ENCODE peak calls at places on chromosome 22, in nine cellular contexts. One of them, this sample, is unnamed.

GRCh38 chr22:28299760-28300159 is 379.9 kb downstream of the TTC28 start:
- DNase-seq in fibroblast of lung: peak; percentile 76
- DNase-seq in GM23338: no peak
- DNase-seq in iPS DF 6.9: no peak
- DNase-seq in neural progenitor cell: no peak
- DNase-seq in AG09309: peak; percentile 16
- DNase-seq in epithelial cell of esophagus: no peak
- DNase-seq in left ventricle myocardium inferior: peak; percentile 15
- DNase-seq in foreskin fibroblast: no peak
- DNase-seq in this sample: no peak

GRCh38 chr22:28314959-28315358 is 364.7 kb downstream of the TTC28 start:
- DNase-seq in fibroblast of lung: no peak
- DNase-seq in GM23338: no peak
- DNase-seq in iPS DF 6.9: no peak
- DNase-seq in neural progenitor cell: no peak
- DNase-seq in AG09309: no peak
- DNase-seq in epithelial cell of esophagus: no peak
- DNase-seq in left ventricle myocardium inferior: no peak
- DNase-seq in foreskin fibroblast: no peak
- DNase-seq in this sample: no peak

GRCh38 chr22:29353860-29354259 is 34.5 kb downstream of the AP1B1 start:
- DNase-seq in fibroblast of lung: no peak
- DNase-seq in GM23338: no peak
- DNase-seq in iPS DF 6.9: no peak
- DNase-seq in neural progenitor cell: no peak
- DNase-seq in AG09309: no peak
- DNase-seq in epithelial cell of esophagus: no peak
- DNase-seq in left ventricle myocardium inferior: no peak
- DNase-seq in foreskin fibroblast: no peak
- DNase-seq in this sample: no peak

GRCh38 chr22:27554106-27554814 is 247.3 kb downstream of the MN1 start:
- DNase-seq in fibroblast of lung: peak; percentile 66
- DNase-seq in GM23338: no peak
- DNase-seq in iPS DF 6.9: no peak
- DNase-seq in neural progenitor cell: peak; percentile 40
- DNase-seq in AG09309: no peak
- DNase-seq in epithelial cell of esophagus: peak; percentile 85
- DNase-seq in left ventricle myocardium inferior: no peak
- DNase-seq in foreskin fibroblast: peak; percentile 24
- DNase-seq in this sample: no peak

GRCh38 chr22:24433001-24433867 is 5.8 kb downstream of the ADORA2A start:
- DNase-seq in fibroblast of lung: no peak
- DNase-seq in GM23338: no peak
- DNase-seq in iPS DF 6.9: no peak
- DNase-seq in neural progenitor cell: no peak
- DNase-seq in AG09309: no peak
- DNase-seq in epithelial cell of esophagus: no peak
- DNase-seq in left ventricle myocardium inferior: no peak
- DNase-seq in foreskin fibroblast: no peak
- DNase-seq in this sample: no peak

GRCh38 chr22:22322792-22323191 is 78.2 kb downstream of the VPREB1 start:
- DNase-seq in fibroblast of lung: no peak
- DNase-seq in GM23338: no peak
- DNase-seq in iPS DF 6.9: no peak
- DNase-seq in neural progenitor cell: no peak
- DNase-seq in AG09309: no peak
- DNase-seq in epithelial cell of esophagus: no peak
- DNase-seq in left ventricle myocardium inferior: no peak
- DNase-seq in foreskin fibroblast: no peak
- DNase-seq in this sample: no peak

GRCh38 chr22:21837184-21837979 is 30.1 kb downstream of the MAPK1 start:
- DNase-seq in fibroblast of lung: peak; percentile 95
- DNase-seq in GM23338: peak; percentile 48
- DNase-seq in iPS DF 6.9: no peak
- DNase-seq in neural progenitor cell: peak; percentile 51
- DNase-seq in AG09309: peak; percentile 53
- DNase-seq in epithelial cell of esophagus: peak; percentile 80
- DNase-seq in left ventricle myocardium inferior: no peak
- DNase-seq in foreskin fibroblast: peak; percentile 76
- DNase-seq in this sample: no peak

GRCh38 chr22:20569059-20570058 is 61.9 kb downstream of the MED15 start:
- DNase-seq in fibroblast of lung: peak; percentile 99
- DNase-seq in GM23338: no peak
- DNase-seq in iPS DF 6.9: no peak
- DNase-seq in neural progenitor cell: no peak
- DNase-seq in AG09309: peak; percentile 94
- DNase-seq in epithelial cell of esophagus: peak; percentile 95
- DNase-seq in left ventricle myocardium inferior: peak; percentile 61
- DNase-seq in foreskin fibroblast: peak; percentile 99
- DNase-seq in this sample: peak; percentile 94

GRCh38 chr22:47048123-47049077 is 285.9 kb downstream of the TBC1D22A start:
- DNase-seq in fibroblast of lung: no peak
- DNase-seq in GM23338: no peak
- DNase-seq in iPS DF 6.9: no peak
- DNase-seq in neural progenitor cell: no peak
- DNase-seq in AG09309: no peak
- DNase-seq in epithelial cell of esophagus: no peak
- DNase-seq in left ventricle myocardium inferior: no peak
- DNase-seq in foreskin fibroblast: no peak
- DNase-seq in this sample: no peak

GRCh38 chr22:39317756-39318506 is 1.5 kb downstream of the RPL3 start:
- DNase-seq in fibroblast of lung: peak; percentile 57
- DNase-seq in GM23338: no peak
- DNase-seq in iPS DF 6.9: no peak
- DNase-seq in neural progenitor cell: no peak
- DNase-seq in AG09309: no peak
- DNase-seq in epithelial cell of esophagus: peak; percentile 49
- DNase-seq in left ventricle myocardium inferior: no peak
- DNase-seq in foreskin fibroblast: peak; percentile 41
- DNase-seq in this sample: no peak

GRCh38 chr22:28911777-28912669 is 28.7 kb downstream of the ZNRF3 start:
- DNase-seq in fibroblast of lung: peak; percentile 59
- DNase-seq in GM23338: no peak
- DNase-seq in iPS DF 6.9: no peak
- DNase-seq in neural progenitor cell: no peak
- DNase-seq in AG09309: no peak
- DNase-seq in epithelial cell of esophagus: no peak
- DNase-seq in left ventricle myocardium inferior: no peak
- DNase-seq in foreskin fibroblast: no peak
- DNase-seq in this sample: no peak

GRCh38 chr22:24059121-24059520 is 48.0 kb downstream of the CABIN1 start:
- DNase-seq in fibroblast of lung: peak; percentile 99
- DNase-seq in GM23338: no peak
- DNase-seq in iPS DF 6.9: no peak
- DNase-seq in neural progenitor cell: no peak
- DNase-seq in AG09309: peak; percentile 83
- DNase-seq in epithelial cell of esophagus: peak; percentile 48
- DNase-seq in left ventricle myocardium inferior: no peak
- DNase-seq in foreskin fibroblast: peak; percentile 96
- DNase-seq in this sample: no peak

GRCh38 chr22:44364750-44365118 is 52.0 kb upstream of the SHISAL1 start:
- DNase-seq in fibroblast of lung: no peak
- DNase-seq in GM23338: no peak
- DNase-seq in iPS DF 6.9: no peak
- DNase-seq in neural progenitor cell: no peak
- DNase-seq in AG09309: no peak
- DNase-seq in epithelial cell of esophagus: no peak
- DNase-seq in left ventricle myocardium inferior: peak; percentile 34
- DNase-seq in foreskin fibroblast: no peak
- DNase-seq in this sample: no peak

GRCh38 chr22:46092011-46092410 is 58.3 kb upstream of the PPARA start:
- DNase-seq in fibroblast of lung: no peak
- DNase-seq in GM23338: no peak
- DNase-seq in iPS DF 6.9: no peak
- DNase-seq in neural progenitor cell: no peak
- DNase-seq in AG09309: no peak
- DNase-seq in epithelial cell of esophagus: no peak
- DNase-seq in left ventricle myocardium inferior: peak; percentile 15
- DNase-seq in foreskin fibroblast: no peak
- DNase-seq in this sample: no peak

GRCh38 chr22:35451602-35452001 is 51.7 kb downstream of the MCM5 start:
- DNase-seq in fibroblast of lung: no peak
- DNase-seq in GM23338: no peak
- DNase-seq in iPS DF 6.9: no peak
- DNase-seq in neural progenitor cell: no peak
- DNase-seq in AG09309: no peak
- DNase-seq in epithelial cell of esophagus: no peak
- DNase-seq in left ventricle myocardium inferior: no peak
- DNase-seq in foreskin fibroblast: no peak
- DNase-seq in this sample: no peak

GRCh38 chr22:19559956-19560355 is 35.7 kb upstream of the CLDN5 start:
- DNase-seq in fibroblast of lung: no peak
- DNase-seq in GM23338: no peak
- DNase-seq in iPS DF 6.9: no peak
- DNase-seq in neural progenitor cell: no peak
- DNase-seq in AG09309: no peak
- DNase-seq in epithelial cell of esophagus: no peak
- DNase-seq in left ventricle myocardium inferior: no peak
- DNase-seq in foreskin fibroblast: no peak
- DNase-seq in this sample: no peak

GRCh38 chr22:33917744-33918406 is 2.4 kb downstream of the LARGE1 start:
- DNase-seq in fibroblast of lung: peak; percentile 27
- DNase-seq in GM23338: peak; percentile 66
- DNase-seq in iPS DF 6.9: no peak
- DNase-seq in neural progenitor cell: peak; percentile 64
- DNase-seq in AG09309: no peak
- DNase-seq in epithelial cell of esophagus: no peak
- DNase-seq in left ventricle myocardium inferior: no peak
- DNase-seq in foreskin fibroblast: no peak
- DNase-seq in this sample: no peak
- H3K4me3 ChIP-seq in fibroblast of lung: no peak overlapping the region
- H3K4me3 ChIP-seq in GM23338: peak overlapping the region; percentile 89
- H3K4me3 ChIP-seq in iPS DF 6.9: no peak overlapping the region
- H3K4me3 ChIP-seq in neural progenitor cell: peak overlapping the region; percentile 81
- H3K4me3 ChIP-seq in AG09309: no peak overlapping the region
- H3K4me3 ChIP-seq in epithelial cell of esophagus: no peak overlapping the region
- H3K4me3 ChIP-seq in left ventricle myocardium inferior: peak overlapping the region; percentile 89
- H3K4me3 ChIP-seq in foreskin fibroblast: no peak overlapping the region
- H3K4me3 ChIP-seq in this sample: no peak overlapping the region

GRCh38 chr22:38261478-38261803 is 11.4 kb downstream of the TMEM184B start:
- DNase-seq in fibroblast of lung: no peak
- DNase-seq in GM23338: no peak
- DNase-seq in iPS DF 6.9: no peak
- DNase-seq in neural progenitor cell: peak; percentile 62
- DNase-seq in AG09309: no peak
- DNase-seq in epithelial cell of esophagus: no peak
- DNase-seq in left ventricle myocardium inferior: no peak
- DNase-seq in foreskin fibroblast: no peak
- DNase-seq in this sample: no peak

GRCh38 chr22:38258895-38259294 is 13.9 kb downstream of the TMEM184B start:
- DNase-seq in fibroblast of lung: no peak
- DNase-seq in GM23338: no peak
- DNase-seq in iPS DF 6.9: no peak
- DNase-seq in neural progenitor cell: no peak
- DNase-seq in AG09309: no peak
- DNase-seq in epithelial cell of esophagus: no peak
- DNase-seq in left ventricle myocardium inferior: peak; percentile 79
- DNase-seq in foreskin fibroblast: no peak
- DNase-seq in this sample: no peak

GRCh38 chr22:38259370-38259769 is 13.4 kb downstream of the TMEM184B start:
- DNase-seq in fibroblast of lung: no peak
- DNase-seq in GM23338: no peak
- DNase-seq in iPS DF 6.9: no peak
- DNase-seq in neural progenitor cell: no peak
- DNase-seq in AG09309: no peak
- DNase-seq in epithelial cell of esophagus: no peak
- DNase-seq in left ventricle myocardium inferior: no peak
- DNase-seq in foreskin fibroblast: no peak
- DNase-seq in this sample: no peak

GRCh38 chr22:38262051-38262795 is 10.6 kb downstream of the TMEM184B start:
- DNase-seq in fibroblast of lung: peak; percentile 34
- DNase-seq in GM23338: peak; percentile 85
- DNase-seq in iPS DF 6.9: no peak
- DNase-seq in neural progenitor cell: peak; percentile 65
- DNase-seq in AG09309: no peak
- DNase-seq in epithelial cell of esophagus: peak; percentile 79
- DNase-seq in left ventricle myocardium inferior: peak; percentile 50
- DNase-seq in foreskin fibroblast: no peak
- DNase-seq in this sample: no peak

DNA sequence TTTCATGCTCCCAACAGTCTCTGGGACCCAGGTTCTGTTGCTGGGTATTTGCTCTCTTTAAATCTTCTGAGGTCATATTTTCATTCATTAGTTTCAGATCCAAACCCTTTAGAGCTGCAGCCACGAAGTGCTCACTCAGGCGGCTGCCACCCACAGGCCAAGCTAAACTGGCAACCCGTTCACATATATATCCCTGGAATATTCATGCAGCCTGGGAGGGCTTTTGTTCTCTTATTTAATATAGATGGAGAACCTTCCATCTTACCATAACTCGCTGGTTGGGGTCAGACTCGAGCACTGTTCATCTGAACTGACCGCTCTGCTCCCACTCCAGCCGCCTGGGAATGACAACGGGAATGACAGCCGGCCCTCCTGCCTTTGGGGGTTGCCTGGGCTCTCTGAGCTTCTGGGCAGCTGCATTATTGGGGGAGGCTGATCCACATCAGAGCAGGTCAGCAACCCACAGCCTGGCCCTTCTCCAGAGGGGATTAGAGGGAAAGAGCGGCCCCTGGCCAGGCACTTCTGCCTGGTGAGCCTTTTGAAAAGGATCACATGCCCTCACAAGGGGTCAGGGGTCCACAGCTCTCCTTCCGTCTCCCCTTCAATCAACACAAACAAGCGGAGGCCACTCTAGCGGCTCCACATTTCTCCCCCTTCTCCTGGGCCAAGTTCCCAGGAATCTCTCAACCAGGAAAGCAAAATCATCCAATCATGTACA is 11.9 kb downstream of the TMEM184B start:
- DNase-seq in fibroblast of lung: peak; percentile 18
- DNase-seq in GM23338: no peak
- DNase-seq in iPS DF 6.9: no peak
- DNase-seq in neural progenitor cell: peak; percentile 76
- DNase-seq in AG09309: no peak
- DNase-seq in epithelial cell of esophagus: no peak
- DNase-seq in left ventricle myocardium inferior: no peak
- DNase-seq in foreskin fibroblast: no peak
- DNase-seq in this sample: no peak
- H3K4me3 ChIP-seq in fibroblast of lung: no peak overlapping the region
- H3K4me3 ChIP-seq in GM23338: no peak overlapping the region
- H3K4me3 ChIP-seq in iPS DF 6.9: no peak overlapping the region
- H3K4me3 ChIP-seq in neural progenitor cell: peak overlapping the region; percentile 23
- H3K4me3 ChIP-seq in AG09309: no peak overlapping the region
- H3K4me3 ChIP-seq in epithelial cell of esophagus: no peak overlapping the region
- H3K4me3 ChIP-seq in left ventricle myocardium inferior: peak overlapping the region; percentile 8
- H3K4me3 ChIP-seq in foreskin fibroblast: no peak overlapping the region
- H3K4me3 ChIP-seq in this sample: no peak overlapping the region

GRCh38 chr22:37103151-37103550 is 6.4 kb downstream of the TMPRSS6 start:
- DNase-seq in fibroblast of lung: no peak
- DNase-seq in GM23338: no peak
- DNase-seq in iPS DF 6.9: no peak
- DNase-seq in neural progenitor cell: no peak
- DNase-seq in AG09309: no peak
- DNase-seq in epithelial cell of esophagus: no peak
- DNase-seq in left ventricle myocardium inferior: no peak
- DNase-seq in foreskin fibroblast: no peak
- DNase-seq in this sample: no peak
- H3K4me3 ChIP-seq in fibroblast of lung: no peak overlapping the region
- H3K4me3 ChIP-seq in GM23338: no peak overlapping the region
- H3K4me3 ChIP-seq in iPS DF 6.9: no peak overlapping the region
- H3K4me3 ChIP-seq in neural progenitor cell: no peak overlapping the region
- H3K4me3 ChIP-seq in AG09309: no peak overlapping the region
- H3K4me3 ChIP-seq in epithelial cell of esophagus: no peak overlapping the region
- H3K4me3 ChIP-seq in left ventricle myocardium inferior: no peak overlapping the region
- H3K4me3 ChIP-seq in foreskin fibroblast: no peak overlapping the region
- H3K4me3 ChIP-seq in this sample: no peak overlapping the region

GRCh38 chr22:48600171-48600570 is 1227.5 kb downstream of the BRD1 start:
- DNase-seq in fibroblast of lung: no peak
- DNase-seq in GM23338: no peak
- DNase-seq in iPS DF 6.9: no peak
- DNase-seq in neural progenitor cell: no peak
- DNase-seq in AG09309: no peak
- DNase-seq in epithelial cell of esophagus: no peak
- DNase-seq in left ventricle myocardium inferior: no peak
- DNase-seq in foreskin fibroblast: no peak
- DNase-seq in this sample: no peak
- H3K4me3 ChIP-seq in fibroblast of lung: no peak overlapping the region
- H3K4me3 ChIP-seq in GM23338: no peak overlapping the region
- H3K4me3 ChIP-seq in iPS DF 6.9: no peak overlapping the region
- H3K4me3 ChIP-seq in neural progenitor cell: no peak overlapping the region
- H3K4me3 ChIP-seq in AG09309: no peak overlapping the region
- H3K4me3 ChIP-seq in epithelial cell of esophagus: no peak overlapping the region
- H3K4me3 ChIP-seq in left ventricle myocardium inferior: no peak overlapping the region
- H3K4me3 ChIP-seq in foreskin fibroblast: no peak overlapping the region
- H3K4me3 ChIP-seq in this sample: no peak overlapping the region